ENCODE peak calls at places on chromosomes 1 and 21, in six cellular contexts. F is H7; T is EH; S is A549; N is activated T-helper 1 cell treated with anti-CD3 and anti-CD28 coated beads, Interleukin-2, amount 50 U/mL, for 16 hours; K is CD14-positive monocyte. E is an unnamed sample.

GRCh38 chr1:97306504-97306903 is 584.9 kb downstream of the PTBP2 start:
- DNase-seq in T (no peak), F (no peak), N (no peak), S (no peak), K (no peak), E (no peak)

GRCh38 chr21:43771698-43772367 is 4.3 kb downstream of the CSTB start:
- DNase-seq in T (no peak), N (no peak), S (no peak), F (no peak), K (no peak), E (no peak)

GRCh38 chr1:154485106-154485505 is 16.9 kb upstream of the TDRD10 start:
- DNase-seq in N (no peak), K (no peak), S (no peak), F (no peak), T (no peak), E (no peak)

GRCh38 chr1:31633117-31633516 is 11.6 kb downstream of the PEF1 start:
- DNase-seq in F (peak), K (no peak), N (no peak), T (peak), S (peak), E (peak)

GRCh38 chr1:204293605-204294365 is 65.9 kb downstream of the PLEKHA6 start:
- DNase-seq in S (no peak), F (no peak), T (peak), N (no peak), K (no peak), E (no peak)

GRCh38 chr1:67019600-67020136 is 34.3 kb downstream of the SLC35D1 start:
- DNase-seq in K (no peak), N (no peak), S (no peak), F (no peak), T (peak), E (no peak)

GRCh38 chr1:91854852-91855251 is 31.1 kb downstream of the TGFBR3 start:
- DNase-seq in S (no peak), F (no peak), N (no peak), T (no peak), K (no peak), E (no peak)

GRCh38 chr1:178101266-178101630 is 7.3 kb downstream of the RASAL2 start:
- DNase-seq in S (no peak), F (no peak), N (no peak), K (no peak), T (no peak), E (no peak)

GRCh38 chr1:66022904-66023620 is 230.4 kb downstream of the PDE4B start:
- DNase-seq in T (peak), S (no peak), F (peak), N (no peak), K (no peak), E (no peak)

GRCh38 chr1:84862810-84863251 is 30.2 kb downstream of the LPAR3 start:
- DNase-seq in N (no peak), T (no peak), S (no peak), K (no peak), F (no peak), E (peak)

GRCh38 chr1:108561731-108562326 is 1.9 kb downstream of the EEIG2 start:
- DNase-seq in S (peak), T (peak), N (peak), F (peak), K (peak), E (peak)

GRCh38 chr1:245086389-245086969 is 68.3 kb upstream of the KIF26B start:
- DNase-seq in N (no peak), S (peak), K (no peak), F (no peak), T (peak), E (no peak)

GRCh38 chr1:157932082-157932481 is 61.4 kb upstream of the KIRREL1 start:
- DNase-seq in S (peak), K (no peak), T (peak), F (no peak), N (no peak), E (no peak)

GRCh38 chr1:15869413-15869812 is 21.9 kb downstream of the SPEN start:
- DNase-seq in T (no peak), F (no peak), S (no peak), K (no peak), N (no peak), E (no peak)

GRCh38 chr1:154423988-154424326 is 18.8 kb downstream of the IL6R start:
- DNase-seq in T (no peak), F (no peak), N (no peak), K (no peak), S (no peak), E (no peak)

GRCh38 chr1:164583835-164584539 is 25.0 kb downstream of the PBX1 start:
- DNase-seq in N (no peak), K (no peak), F (no peak), S (no peak), T (no peak), E (no peak)

GRCh38 chr1:101238041-101238515 is 1.3 kb downstream of the S1PR1 start:
- DNase-seq in F (peak), S (no peak), N (peak), T (no peak), K (no peak), E (peak)

GRCh38 chr1:24895511-24895910 is 34.6 kb downstream of the RUNX3 start:
- DNase-seq in S (no peak), T (no peak), N (no peak), F (no peak), K (no peak), E (no peak)

GRCh38 chr1:219506337-219506944 is 106.5 kb downstream of the ZC3H11B start:
- DNase-seq in S (no peak), N (no peak), F (no peak), T (no peak), K (no peak), E (no peak)

GRCh38 chr1:37476460-37477197 is 2.2 kb downstream of the ZC3H12A start:
- DNase-seq in N (no peak), K (no peak), T (peak), S (peak), F (peak), E (no peak)

GRCh38 chr1:53153752-53154151 is 11.3 kb upstream of the SLC1A7 start:
- DNase-seq in T (peak), N (no peak), K (no peak), S (no peak), F (no peak), E (no peak)

GRCh38 chr1:41900611-41901444 is 17.9 kb downstream of the HIVEP3 start:
- DNase-seq in K (no peak), F (no peak), S (peak), N (no peak), T (peak), E (no peak)

GRCh38 chr1:214466759-214467585 is 84.4 kb downstream of the PTPN14 start:
- DNase-seq in F (no peak), K (no peak), T (no peak), S (peak), N (no peak), E (no peak)

GRCh38 chr1:236301958-236302335 is 20.2 kb upstream of the ERO1B start:
- DNase-seq in N (no peak), K (no peak), T (no peak), F (peak), S (no peak), E (no peak)

GRCh38 chr1:14597343-14598006 is 1.0 kb upstream of the KAZN start:
- DNase-seq in N (no peak), K (no peak), T (no peak), F (peak), S (no peak), E (no peak)

GRCh38 chr1:210978316-210978993 is 155.5 kb downstream of the KCNH1 start:
- DNase-seq in S (peak), F (no peak), N (no peak), K (no peak), T (no peak), E (no peak)

GRCh38 chr21:38314534-38314933 is 57.7 kb downstream of the KCNJ15 start:
- DNase-seq in S (no peak), F (no peak), K (no peak), N (no peak), T (no peak), E (no peak)

GRCh38 chr1:220226752-220227151 is 45.5 kb downstream of the RAB3GAP2 start:
- DNase-seq in N (no peak), S (no peak), T (no peak), F (no peak), K (no peak), E (no peak)

GRCh38 chr1:213884942-213885341 is 102.8 kb upstream of the PROX1 start:
- DNase-seq in S (no peak), K (no peak), T (no peak), F (no peak), N (no peak), E (no peak)

GRCh38 chr1:15674760-15675159 is 9.4 kb upstream of the PLEKHM2 start:
- DNase-seq in T (no peak), S (no peak), K (no peak), F (no peak), N (no peak), E (no peak)

GRCh38 chr1:229643996-229644748 is 18.1 kb downstream of the URB2 start:
- DNase-seq in S (no peak), K (no peak), F (no peak), N (no peak), T (peak), E (no peak)

GRCh38 chr1:154325583-154326545 is 539 bp downstream of the ATP8B2 start:
- DNase-seq in N (no peak), T (peak), F (peak), K (peak), S (peak), E (peak)

GRCh38 chr21:44589094-44589493 is 3.2 kb downstream of the KRTAP10-6 start:
- DNase-seq in N (no peak), S (no peak), K (no peak), F (no peak), T (no peak), E (no peak)

GRCh38 chr1:196361112-196361714 is 247.0 kb downstream of the KCNT2 start:
- DNase-seq in N (no peak), K (no peak), T (peak), F (no peak), S (peak), E (no peak)

GRCh38 chr1:78673120-78673519 is 23.5 kb downstream of the IFI44 start:
- DNase-seq in T (no peak), F (no peak), N (no peak), K (no peak), S (peak), E (peak)

GRCh38 chr1:69129538-69129937 is 438.2 kb upstream of the LRRC7 start:
- DNase-seq in S (no peak), N (no peak), K (no peak), T (no peak), F (no peak), E (no peak)

GRCh38 chr1:153801028-153801625 is 25.9 kb downstream of the SLC27A3 start:
- DNase-seq in N (no peak), K (no peak), S (no peak), F (peak), T (no peak), E (peak)

GRCh38 chr21:45580576-45581321 is 38.5 kb upstream of the SLC19A1 start:
- DNase-seq in K (no peak), T (no peak), F (peak), N (no peak), S (no peak), E (no peak)

GRCh38 chr1:184476187-184476586 is 89.4 kb downstream of the C1orf21 start:
- DNase-seq in S (no peak), K (no peak), T (no peak), N (no peak), F (no peak), E (no peak)

GRCh38 chr1:6923955-6924890 is 139.0 kb downstream of the CAMTA1 start:
- DNase-seq in F (no peak), S (no peak), K (no peak), N (no peak), T (no peak), E (no peak)

E was measured in activated naive CD4-positive, alpha-beta T cell treated with anti-CD3 and anti-CD28 coated beads, Interleukin-2, amount 10 ng/mL, durations not matched to agents 7 days and 5 days.